ENCODE peak calls at places on chromosome 15, in nine cellular contexts. A is cardiac muscle cell; O is NT2/D1; M is mesenchymal stem cell; I is A673; W is heart right ventricle; Y is CD8-positive, alpha-beta memory T cell; R is SJSA1; D is GM23248. Q is an unnamed sample.

GRCh38 chr15:101070502-101071273 is 151.5 kb downstream of the LRRK1 start:
- DNase-seq in A (peak; percentile 88), O (peak; percentile 71), M (peak; percentile 95), I (peak; percentile 73), W (no peak), Y (no peak), R (peak; percentile 81), D (peak; percentile 90), Q (peak; percentile 68)

GRCh38 chr15:36361351-36361870 is 218.0 kb upstream of the CDIN1 start:
- DNase-seq in A (peak; percentile 53), O (no peak), M (peak; percentile 70), I (no peak), W (no peak), Y (no peak), R (peak; percentile 91), D (peak; percentile 70), Q (no peak)

GRCh38 chr15:94671845-94672524 is 440.6 kb downstream of the MCTP2 start:
- DNase-seq in A (peak; percentile 33), O (peak; percentile 57), M (peak; percentile 56), I (peak; percentile 55), W (no peak), Y (no peak), R (no peak), D (peak; percentile 2), Q (peak; percentile 55)

GRCh38 chr15:92288755-92289154 is 104.9 kb upstream of the ST8SIA2 start:
- DNase-seq in A (no peak), O (no peak), M (no peak), I (no peak), W (no peak), Y (no peak), R (no peak), D (no peak), Q (no peak)

GRCh38 chr15:27668471-27669220 is 430.5 kb downstream of the OCA2 start:
- DNase-seq in A (no peak), O (no peak), M (no peak), I (no peak), W (no peak), Y (no peak), R (no peak), D (no peak), Q (no peak)

GRCh38 chr15:51229907-51230328 is 108.5 kb downstream of the CYP19A1 start:
- DNase-seq in A (peak; percentile 62), O (no peak), M (peak; percentile 52), I (peak; percentile 51), W (no peak), Y (no peak), R (no peak), D (peak; percentile 72), Q (no peak)

GRCh38 chr15:36951747-36952247 is 148.6 kb downstream of the MEIS2 start:
- DNase-seq in A (peak; percentile 83), O (no peak), M (peak; percentile 77), I (no peak), W (no peak), Y (no peak), R (no peak), D (peak; percentile 85), Q (no peak)

GRCh38 chr15:57227899-57228298 is 148.4 kb upstream of the CGNL1 start:
- DNase-seq in A (peak; percentile 78), O (no peak), M (no peak), I (peak; percentile 68), W (no peak), Y (no peak), R (peak; percentile 55), D (peak; percentile 64), Q (no peak)

GRCh38 chr15:85477730-85478129 is 97.3 kb downstream of the AKAP13 start:
- DNase-seq in A (peak; percentile 57), O (no peak), M (peak; percentile 69), I (peak; percentile 61), W (no peak), Y (no peak), R (peak; percentile 31), D (peak; percentile 64), Q (no peak)

GRCh38 chr15:44735482-44736260 is 657 bp upstream of the TRIM69 start:
- DNase-seq in A (peak; percentile 40), O (no peak), M (peak; percentile 14), I (peak; percentile 45), W (peak; percentile 44), Y (no peak), R (no peak), D (peak; percentile 49), Q (peak; percentile 76)

GRCh38 chr15:41866263-41866703 is 27.6 kb downstream of the SPTBN5 start:
- DNase-seq in A (no peak), O (no peak), M (no peak), I (no peak), W (no peak), Y (no peak), R (no peak), D (no peak), Q (no peak)

GRCh38 chr15:64151727-64152506 is at the start of gene SNX22:
- DNase-seq in A (no peak), O (no peak), M (peak; percentile 16), I (no peak), W (no peak), Y (peak; percentile 22), R (no peak), D (no peak), Q (peak; percentile 41)

GRCh38 chr15:52392008-52392687 is 96.5 kb upstream of the MYO5C start:
- DNase-seq in A (no peak), O (peak; percentile 60), M (peak; percentile 35), I (peak; percentile 23), W (no peak), Y (no peak), R (no peak), D (peak; percentile 87), Q (no peak)

GRCh38 chr15:76999996-77000395 is 5.1 kb downstream of the PSTPIP1 start:
- DNase-seq in A (no peak), O (no peak), M (no peak), I (no peak), W (no peak), Y (no peak), R (no peak), D (no peak), Q (no peak)

GRCh38 chr15:76073554-76073953 is 13.8 kb downstream of the TMEM266 start:
- DNase-seq in A (no peak), O (no peak), M (no peak), I (no peak), W (no peak), Y (no peak), R (no peak), D (peak; percentile 9), Q (no peak)

GRCh38 chr15:35654334-35654733 is 108.4 kb upstream of the DPH6 start:
- DNase-seq in A (no peak), O (no peak), M (no peak), I (peak; percentile 26), W (no peak), Y (no peak), R (no peak), D (no peak), Q (no peak)

GRCh38 chr15:90266061-90266431 is 574 bp downstream of the NGRN start:
- DNase-seq in A (peak; percentile 31), O (no peak), M (no peak), I (peak; percentile 62), W (peak; percentile 42), Y (no peak), R (no peak), D (peak; percentile 63), Q (peak; percentile 71)

GRCh38 chr15:36988947-36989346 is 111.4 kb downstream of the MEIS2 start:
- DNase-seq in A (no peak), O (no peak), M (peak; percentile 37), I (no peak), W (no peak), Y (no peak), R (no peak), D (no peak), Q (no peak)

GRCh38 chr15:48566669-48567068 is 78.8 kb downstream of the FBN1 start:
- DNase-seq in A (peak; percentile 81), O (no peak), M (peak; percentile 62), I (no peak), W (no peak), Y (no peak), R (peak; percentile 50), D (no peak), Q (no peak)

DNA sequence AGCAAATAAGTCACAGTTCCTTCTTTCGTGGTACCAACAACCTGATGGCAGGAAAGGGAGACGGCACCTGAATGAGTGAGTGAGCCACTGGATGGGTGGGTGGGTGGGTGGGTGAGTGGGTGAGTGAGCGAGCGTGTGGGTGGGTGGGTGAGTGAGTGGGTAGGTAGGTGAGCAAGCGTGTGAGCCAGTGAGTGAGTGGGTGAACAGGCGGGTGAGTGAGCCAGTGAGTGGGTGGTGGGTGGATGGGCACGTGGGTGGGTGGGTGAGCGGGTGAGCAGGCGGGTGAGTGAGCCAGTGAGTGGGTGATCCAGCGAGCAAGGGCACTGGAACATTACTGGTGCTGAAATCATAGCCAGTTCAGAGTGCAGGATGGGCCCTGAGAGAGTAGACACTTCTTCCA is 152.8 kb downstream of the MEGF11 start:
- DNase-seq in A (no peak), O (no peak), M (no peak), I (no peak), W (no peak), Y (no peak), R (no peak), D (no peak), Q (no peak)
- H3K27me3 ChIP-seq in A (no peaks in the 10 kb centered on the region), O (no peaks in the 10 kb centered on the region), M (peaks cover 77% of the 10 kb centered on the region), I (peaks cover 18% of the 10 kb centered on the region), W (no peaks in the 10 kb centered on the region), Y (no peaks in the 10 kb centered on the region), R (peaks cover 44% of the 10 kb centered on the region), D (peaks cover 48% of the 10 kb centered on the region), Q (no peaks in the 10 kb centered on the region)

DNA sequence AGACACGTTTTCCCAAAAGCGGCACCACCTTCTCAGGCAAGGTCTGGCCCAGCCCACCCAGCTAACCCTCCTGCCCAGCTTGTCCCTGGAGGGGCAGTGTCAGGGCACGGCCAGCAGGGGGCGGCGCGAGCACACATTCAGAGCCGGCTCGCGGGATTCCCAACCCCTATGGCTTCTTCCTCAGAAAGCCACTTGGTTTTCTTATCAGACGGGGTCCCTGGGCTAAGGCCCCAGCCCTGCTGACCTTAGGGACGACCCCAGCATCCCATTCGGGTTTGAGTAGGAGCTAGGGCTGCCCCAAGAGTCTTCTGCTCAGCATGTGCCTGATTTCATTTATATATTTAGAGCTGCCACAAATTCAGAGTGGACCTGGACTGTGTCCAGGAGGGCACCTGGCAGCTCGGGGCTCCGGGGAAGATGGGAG is 14.5 kb downstream of the RLBP1 start:
- DNase-seq in A (peak; percentile 75), O (peak; percentile 84), M (peak; percentile 66), I (peak; percentile 85), W (peak; percentile 63), Y (peak; percentile 47), R (peak; percentile 68), D (peak; percentile 85), Q (peak; percentile 88)
- H3K4me3 ChIP-seq in A (no peak overlapping the region), O (no peak overlapping the region), M (no peak overlapping the region), I (no peak overlapping the region), W (no peak overlapping the region), Y (no peak overlapping the region), R (no peak overlapping the region), D (peak overlapping the region; percentile 37), Q (no peak overlapping the region)

GRCh38 chr15:29383367-29383766 is 113.7 kb upstream of the NSMCE3 start:
- DNase-seq in A (no peak), O (no peak), M (no peak), I (no peak), W (no peak), Y (no peak), R (no peak), D (no peak), Q (no peak)
- H3K4me1 ChIP-seq in A (no peaks in the 10 kb centered on the region), O (peaks cover 8% of the 10 kb centered on the region), M (peaks cover 2% of the 10 kb centered on the region), I (no peaks in the 10 kb centered on the region), W (no peaks in the 10 kb centered on the region), Y (no peaks in the 10 kb centered on the region), R (no peaks in the 10 kb centered on the region), D (no peaks in the 10 kb centered on the region), Q (peaks cover 4% of the 10 kb centered on the region)

GRCh38 chr15:40293905-40294895 is 11.3 kb upstream of the ANKRD63 start:
- DNase-seq in A (no peak), O (no peak), M (no peak), I (no peak), W (no peak), Y (no peak), R (no peak), D (no peak), Q (peak; percentile 57)
- H3K27me3 ChIP-seq in A (peaks cover 15% of the 10 kb centered on the region), O (peaks cover 26% of the 10 kb centered on the region), M (peaks cover 74% of the 10 kb centered on the region), I (no peaks in the 10 kb centered on the region), W (no peaks in the 10 kb centered on the region), Y (no peaks in the 10 kb centered on the region), R (no peaks in the 10 kb centered on the region), D (peaks cover 27% of the 10 kb centered on the region), Q (no peaks in the 10 kb centered on the region)

Q was measured in right cardiac atrium.